ENCODE peak calls at places on chromosomes 6 and 20, in four cellular contexts. I is heart right ventricle, O is neural crest cell, M is lower leg skin. B is an unnamed sample.

GRCh38 chr6:111605100-111605748 is 454 bp downstream of the TRAF3IP2 start:
- DNase-seq in I (peak; percentile 79), M (peak; percentile 82), O (peak; percentile 13), B (no peak)

GRCh38 chr6:17012421-17013225 is 89.2 kb upstream of the STMND1 start:
- DNase-seq in I (no peak), M (no peak), O (no peak), B (peak; percentile 18)

GRCh38 chr6:147787407-147787806 is 278.9 kb downstream of the SAMD5 start:
- DNase-seq in O (no peak), I (no peak), M (no peak), B (no peak)

GRCh38 chr20:46695888-46696287 is 6.6 kb upstream of the TP53RK start:
- DNase-seq in I (no peak), O (no peak), M (no peak), B (no peak)

GRCh38 chr6:65113581-65113980 is 593.4 kb downstream of the EYS start:
- DNase-seq in M (no peak), I (no peak), O (no peak), B (no peak)

GRCh38 chr6:166589786-166590574 is 3.5 kb upstream of the RAMACL start:
- DNase-seq in O (no peak), M (no peak), I (no peak), B (no peak)

GRCh38 chr6:20833881-20834515 is 299.7 kb downstream of the CDKAL1 start:
- DNase-seq in M (no peak), I (no peak), O (no peak), B (no peak)

GRCh38 chr6:163146036-163146435 is 268.5 kb upstream of the QKI start:
- DNase-seq in O (no peak), M (no peak), I (no peak), B (no peak)

GRCh38 chr6:135075018-135075417 is 20.4 kb upstream of the HBS1L start:
- DNase-seq in I (no peak), O (no peak), M (no peak), B (no peak)

GRCh38 chr20:63134201-63134612 is 81.7 kb downstream of the YTHDF1 start:
- DNase-seq in I (peak; percentile 11), M (no peak), O (no peak), B (peak; percentile 22)

GRCh38 chr20:40283689-40284088 is 405.3 kb downstream of the MAFB start:
- DNase-seq in I (no peak), O (no peak), M (no peak), B (no peak)

GRCh38 chr6:168047841-168048723 is 30.9 kb downstream of the FRMD1 start:
- DNase-seq in O (no peak), M (no peak), I (no peak), B (no peak)

GRCh38 chr20:49957487-49957938 is 21.3 kb downstream of the RNF114 start:
- DNase-seq in I (no peak), O (no peak), M (no peak), B (no peak)

GRCh38 chr6:119310486-119311036 is 39.0 kb downstream of the MAN1A1 start:
- DNase-seq in I (no peak), O (no peak), M (no peak), B (no peak)

GRCh38 chr6:42243046-42243445 is 25.4 kb upstream of the MRPS10 start:
- DNase-seq in M (no peak), I (peak; percentile 36), O (no peak), B (no peak)

GRCh38 chr20:23826541-23827018 is at the start of gene CST2:
- DNase-seq in I (no peak), O (no peak), M (no peak), B (no peak)

GRCh38 chr6:43391448-43392031 is 22.1 kb upstream of the ZNF318 start:
- DNase-seq in I (no peak), O (no peak), M (no peak), B (no peak)

GRCh38 chr6:135535989-135536414 is 38.5 kb upstream of the AHI1 start:
- DNase-seq in M (no peak), O (peak; percentile 12), I (no peak), B (no peak)

GRCh38 chr20:59810376-59811187 is 122.9 kb downstream of the SYCP2 start:
- DNase-seq in I (no peak), M (peak; percentile 7), O (no peak), B (no peak)

GRCh38 chr6:35181933-35182612 is 31.7 kb upstream of the SCUBE3 start:
- DNase-seq in O (no peak), M (peak; percentile 49), I (peak; percentile 60), B (no peak)

GRCh38 chr6:47256981-47257730 is 52.5 kb downstream of the TNFRSF21 start:
- DNase-seq in M (no peak), O (no peak), I (no peak), B (no peak)

GRCh38 chr20:49452011-49452482 is 30.4 kb downstream of the KCNB1 start:
- DNase-seq in M (no peak), I (peak; percentile 51), O (no peak), B (no peak)

GRCh38 chr6:8085053-8085511 is 17.3 kb downstream of the EEF1E1 start:
- DNase-seq in I (no peak), M (no peak), O (no peak), B (no peak)

GRCh38 chr6:37488464-37488863 is 11.2 kb downstream of the CCDC167 start:
- DNase-seq in M (no peak), I (no peak), O (no peak), B (no peak)

GRCh38 chr20:22389836-22390542 is 194.4 kb downstream of the FOXA2 start:
- DNase-seq in I (no peak), O (no peak), M (no peak), B (no peak)

GRCh38 chr6:8082954-8083858 is 19.0 kb upstream of the BLOC1S5 start:
- DNase-seq in M (no peak), I (no peak), O (no peak), B (no peak)

DNA sequence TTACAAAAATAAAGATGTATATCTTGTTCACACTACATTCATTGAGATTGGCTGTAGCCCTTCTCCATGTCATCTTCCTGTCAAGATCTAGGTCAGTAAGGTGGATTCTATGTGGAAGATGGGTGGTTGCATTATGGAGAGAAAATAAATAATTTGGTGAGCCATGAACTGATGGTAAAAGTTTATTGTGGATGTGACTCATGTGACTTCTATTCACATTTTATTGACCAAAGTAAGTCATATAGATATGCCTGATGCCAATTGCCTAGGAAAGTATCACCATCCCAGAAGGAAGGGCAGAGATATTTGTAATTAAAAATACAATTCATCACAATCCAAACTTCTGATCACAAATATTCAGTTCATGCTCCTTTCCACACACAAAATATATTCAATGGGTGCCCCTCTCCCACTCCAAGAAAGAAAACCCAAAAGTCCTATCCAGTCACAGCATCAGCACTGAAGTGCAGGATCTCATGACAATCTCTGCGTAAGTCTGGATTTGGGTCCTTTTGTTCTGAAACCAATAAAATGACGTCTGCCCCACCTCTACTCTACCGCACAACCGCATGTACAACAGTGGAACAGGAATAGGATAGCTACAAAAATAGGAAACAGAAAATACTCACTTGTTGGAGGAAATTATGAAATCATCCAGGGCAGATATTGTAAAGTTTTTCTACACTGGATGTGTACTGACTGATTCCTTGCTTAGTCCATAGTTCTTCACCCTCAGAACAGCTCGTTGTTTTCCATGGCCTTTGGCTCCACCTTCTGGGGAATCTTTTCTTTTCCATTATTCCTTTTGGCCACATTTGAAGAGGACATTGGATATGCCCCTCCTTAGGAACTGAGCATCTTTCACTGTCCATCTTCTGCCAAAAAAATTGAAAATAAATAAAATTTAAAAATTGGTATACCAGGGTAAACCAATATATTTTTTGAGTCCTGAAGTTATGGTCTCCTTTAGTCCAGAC is 16.1 kb upstream of the SLC17A3 start:
- DNase-seq in I (no peak), O (peak; percentile 28), M (no peak), B (peak; percentile 19)
- TF ChIP-seq CTCF in I (no peak), O (peak; percentile 71), M (no peak), B (peak; percentile 42)

GRCh38 chr6:137136065-137136464 is 37.4 kb downstream of the IL22RA2 start:
- DNase-seq in M (no peak), O (no peak), I (no peak), B (no peak)
- TF ChIP-seq CTCF in M (no peak), O (no peak), I (no peak), B (no peak)

DNA sequence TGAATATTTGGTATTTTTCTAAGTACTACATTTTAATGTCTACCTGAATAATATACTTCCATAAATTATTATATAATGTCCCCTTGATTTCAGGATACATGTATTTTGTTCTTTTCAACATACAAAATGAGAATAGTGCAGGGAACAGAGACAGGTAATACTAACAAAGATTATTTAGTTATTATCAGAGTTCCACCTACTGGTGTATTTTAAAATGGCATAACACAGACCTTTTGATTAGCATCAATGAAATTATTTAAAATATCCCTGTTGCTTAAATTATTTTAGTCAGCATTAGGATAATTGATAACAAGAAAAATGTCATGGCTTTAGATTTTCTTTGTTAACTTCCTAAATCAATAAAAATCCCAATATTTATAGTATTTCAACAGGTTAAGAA is 184.0 kb downstream of the PRDM13 start:
- DNase-seq in M (no peak), O (no peak), I (no peak), B (no peak)
- TF ChIP-seq CTCF in M (no peak), O (peak; percentile 60), I (no peak), B (peak; percentile 48)

DNA sequence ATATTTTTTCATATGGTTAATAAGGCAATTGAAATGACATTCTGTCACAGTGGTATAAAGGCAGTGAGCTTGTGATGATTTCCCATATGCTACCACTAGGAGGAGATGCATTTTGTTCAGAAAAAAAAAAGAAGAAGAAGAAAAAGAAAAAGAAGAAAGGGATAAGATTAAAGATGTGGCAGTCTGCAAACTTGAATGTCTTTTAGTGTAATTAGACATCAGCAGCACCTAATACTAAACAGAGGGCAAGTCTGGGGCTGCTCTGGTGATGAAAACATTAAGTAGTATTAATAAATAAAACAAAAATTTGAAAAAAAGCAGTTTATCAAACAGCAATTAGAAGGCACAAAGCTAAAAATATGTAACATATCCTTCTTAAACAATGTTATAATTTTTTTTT is 95.4 kb upstream of the DEFB112 start:
- DNase-seq in I (no peak), M (no peak), O (no peak), B (no peak)
- TF ChIP-seq CTCF in I (no peak), M (no peak), O (peak; percentile 76), B (peak; percentile 84)

GRCh38 chr6:68339488-68339887 is 295.6 kb upstream of the ADGRB3 start:
- DNase-seq in M (no peak), O (no peak), I (no peak), B (no peak)

DNA sequence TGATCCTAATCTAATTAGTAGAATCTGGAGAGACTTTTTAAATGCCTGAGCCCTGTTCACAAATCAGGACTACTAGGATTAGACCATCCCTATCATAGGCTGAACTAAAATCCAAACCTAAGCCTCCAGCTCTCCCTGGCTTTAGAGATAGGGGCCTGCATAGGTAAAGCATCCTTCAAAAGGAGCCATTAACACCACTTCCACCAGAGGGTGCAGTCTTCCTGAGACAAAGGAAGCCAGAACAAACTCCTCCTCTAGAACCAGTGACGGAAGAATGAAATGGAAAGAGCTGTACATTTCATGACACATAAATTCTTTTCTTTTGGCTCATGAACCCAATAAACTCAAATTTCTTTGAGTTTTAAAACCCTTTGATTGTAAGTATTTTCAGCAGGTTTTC is 291.2 kb upstream of the ADGRB3 start:
- DNase-seq in O (peak; percentile 22), I (no peak), M (no peak), B (peak; percentile 48)
- TF ChIP-seq CTCF in O (peak; percentile 66), I (no peak), M (no peak), B (peak; percentile 64)